ENCODE peak calls at places on chromosomes 12 and 14, in seven cellular contexts. B is mesendoderm, W is IMR-90, Q is neuronal stem cell, S is mesenchymal stem cell, N is H1, D is trophoblast cell. R is an unnamed sample.
A peak's percentile ranks its signal among the peaks of the same experiment; 100 is the strongest.

GRCh38 chr12:60100852-60101251 is 505.0 kb downstream of the SLC16A7 start:
- DNase-seq in B (no peak), W (no peak), Q (no peak), S (no peak), N (no peak), D (no peak), R (no peak)

GRCh38 chr14:89563503-89563902 is 146.5 kb upstream of the FOXN3 start:
- DNase-seq in B (no peak), W (no peak), Q (no peak), S (no peak), N (no peak), D (no peak), R (no peak)

GRCh38 chr12:115325858-115326257 is 641.9 kb upstream of the TBX3 start:
- DNase-seq in B (no peak), W (no peak), Q (no peak), S (no peak), N (no peak), D (no peak), R (no peak)

GRCh38 chr12:116601524-116601923 is 42.3 kb downstream of the MAP1LC3B2 start:
- DNase-seq in B (no peak), W (peak; percentile 46), Q (no peak), S (peak; percentile 49), N (no peak), D (no peak), R (no peak)

GRCh38 chr14:45810152-45810872 is 557.3 kb upstream of the MIS18BP1 start:
- DNase-seq in B (peak; percentile 40), W (no peak), Q (no peak), S (peak; percentile 22), N (no peak), D (no peak), R (no peak)

GRCh38 chr12:837548-837947 is 85.2 kb downstream of the WNK1 start:
- DNase-seq in B (no peak), W (no peak), Q (no peak), S (no peak), N (no peak), D (no peak), R (no peak)

GRCh38 chr12:75505706-75506312 is 5.6 kb downstream of the KRR1 start:
- DNase-seq in B (no peak), W (peak; percentile 67), Q (no peak), S (peak; percentile 56), N (no peak), D (no peak), R (no peak)

GRCh38 chr14:61511558-61511924 is 183.8 kb upstream of the HIF1A start:
- DNase-seq in B (no peak), W (no peak), Q (no peak), S (no peak), N (no peak), D (no peak), R (no peak)

GRCh38 chr14:51939211-51939705 is 50.1 kb upstream of the RTRAF start:
- DNase-seq in B (no peak), W (no peak), Q (no peak), S (no peak), N (no peak), D (no peak), R (no peak)

GRCh38 chr14:23013056-23014054 is 3.4 kb upstream of the C14orf93 start:
- DNase-seq in B (no peak), W (no peak), Q (no peak), S (no peak), N (no peak), D (no peak), R (no peak)

GRCh38 chr12:49673446-49674317 is 33.5 kb downstream of the FMNL3 start:
- DNase-seq in B (peak; percentile 76), W (peak; percentile 94), Q (peak; percentile 69), S (peak; percentile 98), N (no peak), D (peak; percentile 35), R (peak; percentile 85)

GRCh38 chr14:56268653-56269052 is 150.4 kb downstream of the PELI2 start:
- DNase-seq in B (peak; percentile 88), W (peak; percentile 44), Q (no peak), S (no peak), N (no peak), D (no peak), R (no peak)

GRCh38 chr14:56274556-56274955 is 156.3 kb downstream of the PELI2 start:
- DNase-seq in B (no peak), W (no peak), Q (no peak), S (no peak), N (no peak), D (no peak), R (no peak)

GRCh38 chr14:56273949-56274348 is 155.7 kb downstream of the PELI2 start:
- DNase-seq in B (no peak), W (no peak), Q (no peak), S (no peak), N (no peak), D (no peak), R (no peak)

GRCh38 chr14:56271988-56272387 is 153.8 kb downstream of the PELI2 start:
- DNase-seq in B (no peak), W (peak; percentile 71), Q (no peak), S (no peak), N (no peak), D (no peak), R (no peak)

DNA sequence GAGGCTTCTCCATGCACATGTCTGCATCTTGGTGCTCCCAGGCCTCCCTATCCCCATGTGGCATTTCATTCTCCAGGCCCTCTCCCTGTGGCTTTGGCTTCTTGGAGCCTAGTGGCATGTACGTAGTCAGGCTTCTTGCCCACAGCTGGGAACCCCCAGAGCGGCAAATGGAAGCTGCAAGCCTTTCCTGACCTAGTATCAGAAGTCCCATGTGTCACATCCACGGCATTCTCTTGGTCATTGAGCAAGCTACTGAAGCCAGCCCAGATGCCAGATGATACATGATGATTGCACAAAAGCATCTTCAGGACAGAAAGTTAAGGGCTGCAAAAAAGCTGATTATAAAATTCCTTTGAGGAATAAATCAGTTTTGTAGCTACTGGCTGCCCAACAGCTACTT is 154.9 kb downstream of the PELI2 start:
- DNase-seq in B (no peak), W (peak; percentile 59), Q (no peak), S (peak; percentile 8), N (no peak), D (no peak), R (no peak)
- H3K18ac ChIP-seq in B (no peak overlapping the region), W (no peak overlapping the region), Q (no peak overlapping the region), S (no peak overlapping the region), N (no peak overlapping the region), D (no peak overlapping the region), R (no peak overlapping the region)

DNA sequence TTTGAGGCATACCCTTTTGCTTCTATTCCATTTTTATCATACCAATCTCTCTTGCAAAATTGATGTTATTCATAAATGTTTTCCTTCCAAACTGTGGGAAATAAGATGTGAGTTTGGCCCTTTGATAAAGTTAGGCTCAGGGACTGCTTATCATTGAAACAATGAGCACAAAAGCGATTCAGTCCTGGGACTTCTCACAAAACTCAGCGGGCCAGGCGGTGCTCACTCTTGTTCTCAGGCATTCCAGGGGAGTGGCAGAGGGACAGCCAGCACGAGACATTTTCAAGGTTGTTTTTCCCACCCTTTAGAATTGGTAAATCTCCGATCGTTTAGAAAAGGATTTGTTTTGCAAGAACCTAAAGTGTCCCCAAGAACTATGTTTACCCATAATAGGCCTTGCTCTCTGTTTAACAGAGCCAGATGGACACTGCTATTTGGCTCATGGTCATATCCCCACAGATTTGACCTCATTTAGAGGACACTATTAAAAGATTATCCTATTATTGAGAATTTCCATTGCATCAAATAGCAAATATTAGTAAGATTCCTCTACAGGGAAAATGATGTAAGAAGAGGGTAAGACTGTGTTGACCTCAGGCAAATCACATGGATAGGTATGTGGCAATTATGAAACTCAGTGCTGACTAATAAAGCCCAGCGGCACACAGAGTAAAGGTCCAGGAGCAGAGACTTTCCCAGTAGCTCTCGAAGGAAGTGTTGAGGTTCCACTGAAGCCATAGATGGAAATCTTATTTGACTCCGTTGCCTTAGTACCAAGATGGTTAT is 102.7 kb upstream of the USP44 start:
- DNase-seq in B (no peak), W (peak; percentile 96), Q (peak; percentile 43), S (peak; percentile 84), N (no peak), D (peak; percentile 90), R (no peak)
- H3K18ac ChIP-seq in B (no peak overlapping the region), W (peak overlapping the region; percentile 98), Q (no peak overlapping the region), S (peak overlapping the region; percentile 30), N (no peak overlapping the region), D (no peak overlapping the region), R (no peak overlapping the region)

DNA sequence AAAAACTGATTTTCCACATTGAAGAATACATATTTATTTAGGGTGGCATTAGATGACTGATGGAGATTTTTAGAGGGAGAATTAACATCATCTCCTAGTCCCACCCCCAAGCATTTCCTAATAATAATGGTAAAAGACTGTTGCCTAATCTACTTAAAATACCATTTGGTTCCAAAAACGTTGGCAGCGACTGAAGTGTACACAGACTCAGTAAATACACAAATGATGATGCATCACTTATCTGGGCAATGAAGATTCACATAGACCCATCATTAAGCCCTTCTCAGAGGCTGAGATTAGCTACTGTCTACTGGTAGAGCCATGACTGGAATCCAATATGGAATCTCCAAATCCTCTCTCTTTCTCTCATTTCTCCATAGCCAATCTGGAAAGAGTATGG is 18.2 kb downstream of the RTN1 start:
- DNase-seq in B (no peak), W (no peak), Q (no peak), S (no peak), N (no peak), D (no peak), R (no peak)
- H3K18ac ChIP-seq in B (no peak overlapping the region), W (no peak overlapping the region), Q (no peak overlapping the region), S (no peak overlapping the region), N (no peak overlapping the region), D (no peak overlapping the region), R (no peak overlapping the region)

DNA sequence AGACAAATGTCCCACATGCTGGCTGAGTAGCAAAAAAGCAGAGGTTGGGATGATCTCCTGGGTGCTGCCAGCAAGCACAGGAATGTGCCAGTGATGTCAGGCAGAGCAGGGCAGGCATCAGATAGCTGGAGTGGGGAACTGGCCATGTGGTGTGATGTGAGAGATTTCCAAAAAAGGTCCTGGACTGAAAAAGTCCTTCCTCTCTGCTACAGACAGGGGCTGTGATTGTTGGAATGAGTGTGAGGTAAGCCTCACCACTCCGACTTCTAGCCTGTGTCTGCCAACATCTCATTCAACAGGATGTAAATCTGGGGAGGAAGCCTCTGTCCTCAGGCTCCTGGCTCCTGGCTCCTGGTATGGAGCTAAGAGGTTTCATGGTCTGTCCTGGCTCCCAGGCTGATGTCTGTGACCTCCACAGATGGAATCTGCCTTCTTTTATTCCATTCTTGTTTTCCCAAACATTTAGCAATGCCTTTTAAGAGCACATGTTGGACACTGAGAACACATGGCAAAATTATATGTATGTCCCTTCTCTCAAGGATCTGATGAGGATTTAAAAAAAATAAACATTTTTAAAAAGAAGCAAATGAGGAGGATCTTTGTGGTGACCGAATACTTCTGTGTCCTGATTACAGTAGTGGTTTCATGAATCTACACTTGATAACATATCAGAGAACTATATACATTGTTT is 50.1 kb upstream of the STK38L start:
- DNase-seq in B (peak; percentile 82), W (peak; percentile 86), Q (no peak), S (peak; percentile 81), N (no peak), D (no peak), R (no peak)
- H3K18ac ChIP-seq in B (no peak overlapping the region), W (peak overlapping the region; percentile 73), Q (no peak overlapping the region), S (no peak overlapping the region), N (no peak overlapping the region), D (no peak overlapping the region), R (no peak overlapping the region)

DNA sequence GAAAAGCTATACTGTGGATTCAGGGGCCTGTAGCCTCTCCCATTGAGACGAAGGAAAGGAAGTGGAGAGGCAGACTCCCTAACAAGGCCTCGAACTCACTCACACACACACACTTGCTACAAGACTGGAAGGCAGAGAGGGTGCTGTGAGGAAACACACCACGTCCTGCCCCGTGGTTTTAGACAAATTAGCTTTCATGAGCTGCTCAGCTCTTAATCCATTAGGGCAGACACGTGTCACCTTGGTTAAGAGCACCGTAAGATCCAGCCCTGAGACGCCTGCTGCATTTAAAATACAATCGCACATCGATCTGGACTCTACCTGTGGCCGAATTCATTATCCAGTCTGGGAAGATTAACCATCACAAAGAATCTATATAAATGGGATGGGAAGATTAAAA is 72.0 kb downstream of the RIMBP2 start:
- DNase-seq in B (no peak), W (no peak), Q (no peak), S (no peak), N (no peak), D (no peak), R (no peak)
- H3K18ac ChIP-seq in B (no peak overlapping the region), W (no peak overlapping the region), Q (no peak overlapping the region), S (no peak overlapping the region), N (no peak overlapping the region), D (no peak overlapping the region), R (no peak overlapping the region)

R was measured in H9.